ENCODE peak calls at places on chromosome 3, in seven cellular contexts. V is epithelial cell of esophagus, I is astrocyte, E is WTC11, Y is cardiac fibroblast, K is RWPE1, L is uterus. P is an unnamed sample.

GRCh38 chr3:132652640-132653270 is 6.9 kb downstream of the ACAD11 start:
- DNase-seq in K (no peak), E (no peak), V (no peak), L (no peak), Y (no peak), I (peak; percentile 48), P (no peak)

GRCh38 chr3:99418209-99418635 is 220.2 kb upstream of the COL8A1 start:
- DNase-seq in K (no peak), V (no peak), L (no peak), I (no peak), Y (no peak), E (no peak), P (no peak)

GRCh38 chr3:171865191-171865865 is 22.2 kb downstream of the TMEM212 start:
- DNase-seq in Y (no peak), E (no peak), V (no peak), L (no peak), I (no peak), K (no peak), P (no peak)

GRCh38 chr3:169082634-169083033 is 580.9 kb downstream of the MECOM start:
- DNase-seq in Y (no peak), K (no peak), L (no peak), I (no peak), V (no peak), E (no peak), P (no peak)

GRCh38 chr3:55524565-55525244 is 37.6 kb upstream of the WNT5A start:
- DNase-seq in V (peak; percentile 20), Y (peak; percentile 53), L (no peak), E (no peak), K (peak; percentile 53), I (peak; percentile 89), P (no peak)

GRCh38 chr3:96354742-96355141 is 459.7 kb upstream of the EPHA6 start:
- DNase-seq in V (peak; percentile 47), Y (no peak), I (peak; percentile 25), E (no peak), K (peak; percentile 69), L (no peak), P (no peak)

GRCh38 chr3:42790714-42791229 is 13.5 kb downstream of the HIGD1A start:
- DNase-seq in K (no peak), Y (no peak), L (no peak), I (no peak), E (no peak), V (no peak), P (no peak)

GRCh38 chr3:13580256-13581023 is 31.5 kb downstream of the FBLN2 start:
- DNase-seq in L (no peak), I (no peak), Y (no peak), K (peak; percentile 4), E (peak; percentile 3), V (peak; percentile 92), P (no peak)

GRCh38 chr3:89303721-89304120 is 196.3 kb downstream of the EPHA3 start:
- DNase-seq in V (no peak), K (no peak), L (no peak), I (peak; percentile 68), E (no peak), Y (peak; percentile 2), P (no peak)

GRCh38 chr3:72630614-72631344 is 217.5 kb downstream of the SHQ1 start:
- DNase-seq in L (no peak), E (no peak), I (no peak), V (no peak), K (no peak), Y (no peak), P (no peak)

GRCh38 chr3:108222813-108223307 is 636 bp upstream of the IFT57 start:
- DNase-seq in V (peak; percentile 8), K (no peak), Y (peak; percentile 23), L (no peak), I (no peak), E (no peak), P (no peak)

GRCh38 chr3:170634663-170635096 is 48.8 kb upstream of the SLC7A14 start:
- DNase-seq in L (no peak), K (no peak), E (no peak), I (no peak), Y (no peak), V (no peak), P (no peak)

GRCh38 chr3:56800373-56801150 is 1.2 kb downstream of the ARHGEF3 start:
- DNase-seq in I (peak; percentile 38), E (no peak), K (peak; percentile 30), Y (no peak), V (peak; percentile 80), L (no peak), P (no peak)

GRCh38 chr3:18389108-18389733 is 35.9 kb downstream of the SATB1 start:
- DNase-seq in I (no peak), L (no peak), K (peak; percentile 1), E (no peak), Y (peak; percentile 31), V (peak; percentile 35), P (peak; percentile 25)

GRCh38 chr3:16430717-16431630 is 82.5 kb downstream of the RFTN1 start:
- DNase-seq in I (no peak), K (no peak), V (no peak), L (no peak), E (no peak), Y (no peak), P (no peak)

GRCh38 chr3:126555795-126556636 is 2.7 kb downstream of the C3orf22 start:
- DNase-seq in K (no peak), I (no peak), E (no peak), Y (no peak), V (no peak), L (peak; percentile 8), P (no peak)

GRCh38 chr3:24299801-24300626 is 194.6 kb downstream of the THRB start:
- DNase-seq in Y (peak; percentile 86), I (peak; percentile 72), K (peak; percentile 26), E (no peak), V (peak; percentile 79), L (no peak), P (no peak)

GRCh38 chr3:43163895-43164493 is 58.1 kb upstream of the POMGNT2 start:
- DNase-seq in K (no peak), Y (no peak), E (no peak), L (no peak), I (no peak), V (no peak), P (no peak)

GRCh38 chr3:111984636-111985298 is 5.9 kb downstream of the ABHD10 start:
- DNase-seq in L (no peak), I (no peak), K (no peak), V (no peak), Y (no peak), E (no peak), P (no peak)

DNA sequence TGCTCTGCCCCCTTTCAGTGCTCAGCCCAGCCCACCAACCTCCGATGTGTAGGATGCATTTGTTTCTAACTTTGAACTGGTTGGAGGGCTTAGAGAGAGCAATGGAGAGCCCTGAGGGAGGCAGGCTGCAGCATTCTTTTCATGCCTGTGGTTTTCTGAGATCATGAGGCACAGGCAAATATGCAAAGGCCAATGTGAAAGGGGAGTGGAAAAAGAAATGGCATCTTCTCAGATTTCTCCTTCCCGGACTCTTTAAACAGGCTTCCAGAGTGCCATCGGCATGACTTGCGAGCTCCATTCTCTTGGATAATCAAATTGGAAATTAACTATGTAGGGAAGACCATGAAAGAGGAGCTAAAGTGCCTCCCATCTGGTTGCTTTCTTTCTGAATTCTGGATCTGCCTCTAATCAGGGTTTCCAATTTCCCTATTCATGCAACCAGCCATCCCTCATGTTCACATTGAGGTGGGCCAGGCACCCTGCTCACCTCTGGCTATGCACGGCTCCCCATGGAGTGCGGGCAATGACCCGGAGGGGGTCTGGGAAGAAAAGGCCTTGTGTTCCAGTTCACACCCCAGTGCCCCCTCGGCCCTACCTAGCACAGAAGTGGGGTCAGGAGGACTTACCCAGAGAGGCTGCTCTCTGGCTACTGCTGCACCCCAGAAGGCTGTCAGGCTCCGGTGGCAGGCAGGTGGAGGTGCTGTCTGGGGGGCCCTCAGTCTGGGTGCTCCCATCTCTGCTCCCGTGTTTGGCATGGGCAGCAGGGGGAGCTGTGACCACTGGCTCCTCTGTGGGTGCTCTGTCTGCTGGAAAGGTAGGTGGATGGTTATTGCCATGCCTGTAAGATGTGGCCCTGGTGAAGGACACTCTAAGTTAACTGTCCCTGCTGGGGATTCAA is 16.1 kb downstream of the AMOTL2 start:
- DNase-seq in I (peak; percentile 98), Y (peak; percentile 97), V (peak; percentile 87), E (peak; percentile 22), K (peak; percentile 83), L (peak; percentile 42), P (no peak)
- TF ChIP-seq CTCF in I (peak; percentile 27), Y (peak; percentile 45), V (peak; percentile 45), E (no peak), K (no peak), L (no peak), P (peak; percentile 41)

GRCh38 chr3:71022552-71023335 is 560.8 kb downstream of the FOXP1 start:
- DNase-seq in I (no peak), K (no peak), Y (peak; percentile 25), V (peak; percentile 59), L (no peak), E (peak; percentile 43), P (peak; percentile 11)
- TF ChIP-seq CTCF in I (peak; percentile 28), K (no peak), Y (peak; percentile 29), V (peak; percentile 36), L (no peak), E (no peak), P (peak; percentile 41)

GRCh38 chr3:124412642-124413041 is 317.6 kb upstream of the UMPS start:
- DNase-seq in Y (no peak), I (no peak), L (no peak), E (no peak), V (no peak), K (no peak), P (no peak)

GRCh38 chr3:124411729-124412128 is 318.5 kb upstream of the UMPS start:
- DNase-seq in Y (no peak), I (no peak), V (no peak), L (no peak), E (no peak), K (no peak), P (no peak)

GRCh38 chr3:124413393-124413792 is 316.9 kb upstream of the UMPS start:
- DNase-seq in K (no peak), I (no peak), L (no peak), E (no peak), V (no peak), Y (no peak), P (no peak)

GRCh38 chr3:124415471-124415960 is 314.7 kb upstream of the UMPS start:
- DNase-seq in Y (no peak), E (no peak), V (no peak), I (no peak), L (no peak), K (no peak), P (no peak)

DNA sequence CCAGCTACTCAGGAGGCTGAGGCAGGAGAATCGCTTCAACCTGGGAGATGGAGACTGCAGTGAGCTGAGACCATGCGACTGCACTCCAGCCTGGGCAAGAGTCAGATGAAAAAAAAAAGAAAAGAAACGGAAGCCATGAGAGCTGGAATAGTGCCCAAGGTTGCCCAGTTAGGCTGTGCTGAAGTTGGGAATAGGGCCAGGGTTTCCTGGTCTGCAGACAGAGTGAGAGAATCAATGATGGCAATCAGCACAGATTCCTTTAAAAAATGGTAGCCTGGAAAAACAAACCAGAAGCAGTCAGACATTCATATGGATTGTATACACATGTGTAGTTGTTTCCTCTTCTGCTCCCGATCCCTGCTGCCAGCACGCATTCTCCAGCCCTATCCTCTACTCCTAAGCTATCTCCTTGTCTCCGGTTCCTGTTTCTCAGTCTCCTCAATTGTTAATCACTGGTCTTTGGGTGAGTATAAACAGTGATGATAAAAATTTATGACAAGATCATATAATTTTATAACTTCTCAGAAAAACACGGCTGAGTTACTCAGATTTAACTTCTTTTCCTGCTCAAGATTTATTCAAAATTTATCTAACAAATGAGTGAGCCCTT is 316.2 kb upstream of the UMPS start:
- DNase-seq in E (no peak), L (no peak), I (no peak), K (no peak), Y (no peak), V (no peak), P (no peak)
- TF ChIP-seq CTCF in E (no peak), L (no peak), I (no peak), K (no peak), Y (no peak), V (no peak), P (no peak)

GRCh38 chr3:66195347-66195783 is 25.4 kb upstream of the SLC25A26 start:
- DNase-seq in K (peak; percentile 10), Y (peak; percentile 48), I (peak; percentile 30), E (peak; percentile 73), V (peak; percentile 35), L (peak; percentile 27), P (peak; percentile 54)
- TF ChIP-seq CTCF in K (no peak), Y (peak; percentile 22), I (peak; percentile 26), E (no peak), V (no peak), L (no peak), P (peak; percentile 44)